ENCODE peak calls at places on chromosomes 13 and 19, in four cellular contexts. T is dorsolateral prefrontal cortex, C is MCF 10A, Q is HL-60. U is an unnamed sample.

GRCh38 chr19:40304306-40304705 is 19.2 kb upstream of the AKT2 start:
- DNase-seq in T (no peak), C (no peak), Q (no peak), U (no peak)

GRCh38 chr13:74464656-74465055 is 330.5 kb upstream of the KLF12 start:
- DNase-seq in T (no peak), C (no peak), Q (no peak), U (no peak)

GRCh38 chr13:40568246-40568645 is 98.2 kb downstream of the FOXO1 start:
- DNase-seq in T (no peak), C (no peak), Q (no peak), U (no peak)

GRCh38 chr13:112643759-112644459 is 45.9 kb upstream of the ATP11A start:
- DNase-seq in T (peak), C (no peak), Q (no peak), U (peak)

GRCh38 chr19:50512112-50512998 is 1.4 kb downstream of the ASPDH start:
- DNase-seq in T (no peak), C (no peak), Q (no peak), U (no peak)

GRCh38 chr19:50460161-50460765 is 16.0 kb upstream of the EMC10 start:
- DNase-seq in T (no peak), C (peak), Q (no peak), U (peak)

GRCh38 chr13:50936681-50937080 is 27.1 kb downstream of the RNASEH2B start:
- DNase-seq in T (no peak), C (peak), Q (peak), U (no peak)

GRCh38 chr19:50932018-50932689 is 20.7 kb downstream of the KLK5 start:
- DNase-seq in T (no peak), C (peak), Q (no peak), U (peak)

GRCh38 chr19:47542030-47542475 is 27.2 kb upstream of the NAPA start:
- DNase-seq in T (no peak), C (peak), Q (no peak), U (no peak)

GRCh38 chr13:52851153-52851962 is 2.9 kb upstream of the PCDH8 start:
- DNase-seq in T (peak), C (peak), Q (no peak), U (peak)

GRCh38 chr19:3644351-3645066 is 17.9 kb upstream of the CACTIN start:
- DNase-seq in T (peak), C (no peak), Q (no peak), U (no peak)

GRCh38 chr19:1020868-1021425 is at the start of gene TMEM259:
- DNase-seq in T (peak), C (peak), Q (peak), U (peak)

GRCh38 chr13:26759907-26760834 is at the start of gene GPR12:
- DNase-seq in T (peak), C (no peak), Q (no peak), U (no peak)

GRCh38 chr13:28401303-28402056 is 93.4 kb downstream of the FLT1 start:
- DNase-seq in T (no peak), C (peak), Q (peak), U (no peak)

GRCh38 chr13:83168575-83168974 is 713.7 kb downstream of the SLITRK1 start:
- DNase-seq in T (no peak), C (no peak), Q (no peak), U (no peak)

GRCh38 chr19:6754136-6754535 is 13.1 kb downstream of the SH2D3A start:
- DNase-seq in T (no peak), C (no peak), Q (no peak), U (no peak)

GRCh38 chr13:101942038-101942437 is 459.8 kb downstream of the FGF14 start:
- DNase-seq in T (no peak), C (peak), Q (no peak), U (peak)

GRCh38 chr19:50980203-50980602 is 3.5 kb downstream of the KLK7 start:
- DNase-seq in T (no peak), C (no peak), Q (no peak), U (no peak)

GRCh38 chr19:22026687-22027086 is 15.9 kb upstream of the ZNF208 start:
- DNase-seq in T (no peak), C (no peak), Q (no peak), U (no peak)

GRCh38 chr19:7975037-7975436 is 30.4 kb downstream of the ELAVL1 start:
- DNase-seq in T (peak), C (no peak), Q (no peak), U (no peak)

GRCh38 chr19:12052057-12052570 is 647 bp downstream of the ZNF878 start:
- DNase-seq in T (no peak), C (no peak), Q (no peak), U (no peak)

GRCh38 chr19:39109641-39110040 is 15.9 kb upstream of the PAK4 start:
- DNase-seq in T (no peak), C (no peak), Q (no peak), U (no peak)

GRCh38 chr13:20616059-20616797 is 49.3 kb downstream of the IFT88 start:
- DNase-seq in T (no peak), C (peak), Q (no peak), U (no peak)

GRCh38 chr13:110921209-110921608 is 6.3 kb upstream of the ANKRD10 start:
- DNase-seq in T (no peak), C (no peak), Q (no peak), U (no peak)

GRCh38 chr13:43558942-43559341 is 227.8 kb downstream of the ENOX1 start:
- DNase-seq in T (no peak), C (no peak), Q (no peak), U (no peak)

GRCh38 chr13:79258489-79258888 is 147.6 kb downstream of the RBM26 start:
- DNase-seq in T (no peak), C (peak), Q (peak), U (no peak)

GRCh38 chr19:24000656-24001055 is 86.0 kb downstream of the ZNF726 start:
- DNase-seq in T (no peak), C (no peak), Q (no peak), U (no peak)

GRCh38 chr19:38596057-38596981 is 21.4 kb downstream of the MAP4K1 start:
- DNase-seq in T (no peak), C (no peak), Q (no peak), U (peak)

GRCh38 chr19:30442715-30443114 is 70.5 kb downstream of the ZNF536 start:
- DNase-seq in T (no peak), C (no peak), Q (no peak), U (no peak)
- TF ChIP-seq CTCF in T (no peak), C (no peak), Q (no peak), U (no peak)

GRCh38 chr19:10899171-10899653 is 27.9 kb downstream of the CARM1 start:
- DNase-seq in T (peak), C (peak), Q (no peak), U (peak)
- TF ChIP-seq CTCF in T (no peak), C (no peak), Q (no peak), U (no peak)

DNA sequence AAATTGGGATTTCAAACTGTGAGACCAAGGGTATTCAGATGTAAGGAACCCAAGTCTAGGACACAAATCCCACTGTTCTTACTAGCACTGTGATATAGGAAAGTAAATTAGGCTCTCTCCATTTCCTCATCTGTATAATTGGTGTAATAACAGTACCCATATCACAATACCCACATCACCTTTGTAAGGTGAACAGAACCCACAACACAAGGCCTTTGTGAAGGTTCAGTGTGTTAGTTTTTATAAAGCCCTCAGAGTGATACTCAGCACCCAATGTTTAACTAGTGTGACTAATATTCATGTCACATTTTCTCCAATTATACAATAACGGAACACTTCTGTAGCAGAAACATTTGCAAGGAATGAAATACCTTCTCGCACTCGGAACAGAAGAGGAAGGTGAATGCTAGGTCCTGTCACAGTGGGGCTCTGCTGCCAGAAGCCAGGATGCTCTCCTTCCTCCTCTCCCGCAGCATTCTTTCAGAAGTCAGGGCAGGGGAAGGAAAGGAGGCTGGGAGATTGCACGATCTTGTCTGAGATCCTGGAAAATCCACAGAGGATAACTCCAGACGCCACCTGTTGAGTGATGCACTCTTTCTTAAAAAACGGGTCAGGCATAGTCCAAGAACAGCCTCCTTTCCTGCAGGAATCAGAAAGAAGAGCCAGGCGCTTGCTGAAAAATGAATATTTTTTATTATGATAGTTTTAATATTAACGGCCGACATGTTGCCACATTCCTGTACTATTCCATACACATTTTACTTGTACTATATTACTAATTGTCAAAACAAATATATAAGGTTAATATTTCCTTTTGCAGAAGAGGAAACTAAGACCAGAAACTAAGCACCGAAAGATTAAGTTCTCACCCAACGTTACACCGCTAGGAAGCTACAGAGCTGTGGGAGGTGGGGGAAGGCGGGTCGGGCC is 762 bp downstream of the ZNF45 start:
- DNase-seq in T (no peak), C (peak), Q (peak), U (no peak)
- TF ChIP-seq CTCF in T (no peak), C (no peak), Q (no peak), U (no peak)

DNA sequence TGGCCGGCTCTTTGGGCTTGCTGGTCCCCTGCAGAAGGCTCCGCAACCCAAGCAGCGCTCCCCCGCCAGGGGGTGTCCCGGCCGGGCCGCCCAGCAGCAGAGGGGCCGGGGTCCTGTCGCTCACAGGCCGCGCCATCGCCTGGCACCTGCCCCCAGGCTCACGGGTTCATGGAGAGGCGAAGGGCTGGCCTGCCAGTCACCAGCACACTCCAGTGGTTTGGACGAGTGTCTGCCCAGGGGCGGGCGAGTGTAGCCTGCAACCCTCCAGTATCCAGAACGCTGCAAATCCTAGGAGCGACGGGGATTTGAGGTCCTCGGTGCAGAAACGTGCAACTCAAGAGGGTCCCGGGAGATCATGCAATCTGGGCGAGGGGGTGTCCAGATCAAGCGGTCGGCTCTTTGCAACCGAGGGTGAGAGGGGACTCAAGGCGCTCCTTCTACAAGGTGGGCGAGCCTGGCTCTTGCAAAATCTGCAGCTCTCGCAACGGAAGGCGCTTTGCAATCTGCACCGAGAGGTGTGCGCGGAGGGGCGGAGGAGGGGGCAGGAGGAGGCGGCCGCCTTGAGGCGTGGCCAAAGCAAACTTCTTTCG is at the start of gene DBP:
- DNase-seq in T (peak), C (no peak), Q (no peak), U (peak)
- TF ChIP-seq CTCF in T (no peak), C (no peak), Q (no peak), U (no peak)

U was measured in Calu3.